ENCODE peak calls at places on chromosomes 1 and 21, in four cellular contexts. U is cardiac muscle cell, X is left lung, J is uterus. D is an unnamed sample. For H3K4me1, the result is how much of the 10 kb centered on the place peaks cover.

GRCh38 chr1:228399531-228400236 is 7.0 kb downstream of the TRIM11 start:
- DNase-seq in J (no peak), U (no peak), X (peak), D (peak)

GRCh38 chr1:156371553-156372264 is 2.7 kb downstream of the RHBG start:
- DNase-seq in X (no peak), J (peak), U (peak), D (peak)

GRCh38 chr1:99645699-99646531 is at the start of gene PALMD:
- DNase-seq in J (peak), X (peak), U (no peak), D (peak)

GRCh38 chr1:215526147-215526845 is 40.8 kb upstream of the KCTD3 start:
- DNase-seq in U (peak), J (no peak), X (no peak), D (no peak)

GRCh38 chr1:44637590-44638411 is 36.5 kb downstream of the TMEM53 start:
- DNase-seq in X (no peak), J (peak), U (no peak), D (no peak)

GRCh38 chr21:38228115-38228514 is 28.7 kb upstream of the KCNJ15 start:
- DNase-seq in U (no peak), J (no peak), X (no peak), D (no peak)

GRCh38 chr1:22127248-22127647 is 15.6 kb downstream of the WNT4 start:
- DNase-seq in U (no peak), X (peak), J (peak), D (no peak)

GRCh38 chr1:167881786-167882185 is 32.1 kb downstream of the ADCY10 start:
- DNase-seq in X (no peak), U (no peak), J (no peak), D (no peak)

GRCh38 chr1:47934243-47934805 is 62.9 kb downstream of the TRABD2B start:
- DNase-seq in U (peak), X (peak), J (peak), D (peak)

GRCh38 chr21:33586927-33587326 is 1.6 kb downstream of the DONSON start:
- DNase-seq in J (no peak), U (no peak), X (no peak), D (no peak)

GRCh38 chr21:45014747-45015468 is 59.5 kb upstream of the ADARB1 start:
- DNase-seq in U (no peak), J (peak), X (peak), D (peak)

GRCh38 chr1:31828926-31829690 is 13.3 kb upstream of the SPOCD1 start:
- DNase-seq in J (no peak), U (no peak), X (no peak), D (no peak)

DNA sequence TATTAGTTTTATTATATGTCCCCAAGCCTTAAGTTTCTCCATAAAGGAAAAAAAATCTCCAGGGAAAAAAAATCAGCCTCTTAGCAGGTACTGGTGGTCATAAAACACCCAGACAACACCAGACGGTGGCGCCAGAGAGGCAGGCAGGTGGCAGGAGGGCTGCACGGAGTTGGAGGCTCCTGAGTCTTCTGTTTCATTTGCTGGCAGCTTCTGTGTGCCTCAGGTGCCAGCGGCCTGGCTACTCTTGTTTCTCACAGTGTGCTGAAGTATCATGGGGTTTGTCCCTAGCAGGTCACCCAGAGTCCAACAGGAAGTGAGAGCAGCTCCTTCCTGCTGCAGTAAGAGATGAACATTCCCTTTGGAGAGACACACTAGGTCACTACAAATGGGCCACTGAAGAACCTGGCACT is 123.3 kb upstream of the GADD45A start:
- DNase-seq in X (peak), U (peak), J (peak), D (peak)
- H3K4me1 ChIP-seq in X (under half), U (under half), J (under half), D (under half)

DNA sequence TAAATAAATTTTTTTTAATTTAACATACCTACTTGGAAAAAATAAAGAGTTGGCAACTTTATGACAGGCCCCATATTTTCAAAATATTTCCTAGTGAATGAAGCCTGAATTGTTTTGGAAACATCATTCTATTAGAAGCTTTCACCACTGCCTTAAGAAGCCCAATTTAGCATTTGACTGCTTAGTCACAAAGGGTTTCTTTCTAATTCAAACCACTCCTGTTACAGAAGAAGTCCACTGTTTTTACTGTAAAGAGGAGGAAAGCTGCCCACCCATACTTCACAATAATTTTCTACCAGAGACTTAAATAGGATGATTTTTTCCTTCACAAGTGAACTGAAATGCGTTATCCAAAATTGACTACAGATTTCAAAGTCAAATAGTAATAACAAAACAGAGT is 534.6 kb upstream of the PTBP2 start:
- DNase-seq in X (no peak), J (no peak), U (no peak), D (no peak)
- H3K4me3 ChIP-seq in X (no peak), J (no peak), U (no peak), D (no peak)

GRCh38 chr1:41500781-41501518 is 16.5 kb upstream of the EDN2 start:
- DNase-seq in U (no peak), J (no peak), X (no peak), D (no peak)

GRCh38 chr1:41500378-41500777 is 15.9 kb upstream of the EDN2 start:
- DNase-seq in U (no peak), J (peak), X (peak), D (peak)

GRCh38 chr1:41499591-41499990 is 15.1 kb upstream of the EDN2 start:
- DNase-seq in J (no peak), U (no peak), X (no peak), D (no peak)

GRCh38 chr1:41502912-41503311 is 18.4 kb upstream of the EDN2 start:
- DNase-seq in X (peak), J (no peak), U (no peak), D (no peak)

DNA sequence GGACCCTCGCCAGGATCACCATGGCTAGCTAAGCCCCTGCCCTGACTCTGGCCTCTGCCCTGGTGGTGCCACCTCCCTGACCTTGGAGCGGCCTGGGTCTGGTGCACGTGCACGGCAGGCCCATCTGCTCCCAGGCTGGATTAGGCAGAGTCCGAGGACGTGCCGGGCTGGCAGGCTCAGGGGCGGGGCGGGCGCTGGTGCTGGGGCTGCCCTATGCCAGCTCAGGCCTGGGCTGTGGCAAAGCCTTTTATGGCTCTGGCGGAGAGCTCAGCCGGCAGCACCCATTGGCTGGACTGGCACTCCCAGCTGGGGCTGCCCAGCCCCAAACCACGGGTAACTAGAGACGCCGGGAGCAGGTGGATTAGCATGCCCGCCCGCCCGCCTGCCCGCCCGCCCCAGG is 17.1 kb upstream of the EDN2 start:
- DNase-seq in U (no peak), J (no peak), X (peak), D (no peak)
- H3K4me1 ChIP-seq in U (under half), J (under half), X (under half), D (under half)

GRCh38 chr1:179318501-179318900 is 24.9 kb downstream of the SOAT1 start:
- DNase-seq in X (no peak), J (no peak), U (no peak), D (no peak)

GRCh38 chr1:179321533-179322216 is 28.1 kb downstream of the SOAT1 start:
- DNase-seq in X (no peak), J (no peak), U (no peak), D (no peak)

GRCh38 chr1:179325836-179326235 is 32.2 kb downstream of the SOAT1 start:
- DNase-seq in X (no peak), U (no peak), J (no peak), D (no peak)

GRCh38 chr1:179326746-179327145 is 33.1 kb downstream of the SOAT1 start:
- DNase-seq in U (peak), J (no peak), X (no peak), D (no peak)

DNA sequence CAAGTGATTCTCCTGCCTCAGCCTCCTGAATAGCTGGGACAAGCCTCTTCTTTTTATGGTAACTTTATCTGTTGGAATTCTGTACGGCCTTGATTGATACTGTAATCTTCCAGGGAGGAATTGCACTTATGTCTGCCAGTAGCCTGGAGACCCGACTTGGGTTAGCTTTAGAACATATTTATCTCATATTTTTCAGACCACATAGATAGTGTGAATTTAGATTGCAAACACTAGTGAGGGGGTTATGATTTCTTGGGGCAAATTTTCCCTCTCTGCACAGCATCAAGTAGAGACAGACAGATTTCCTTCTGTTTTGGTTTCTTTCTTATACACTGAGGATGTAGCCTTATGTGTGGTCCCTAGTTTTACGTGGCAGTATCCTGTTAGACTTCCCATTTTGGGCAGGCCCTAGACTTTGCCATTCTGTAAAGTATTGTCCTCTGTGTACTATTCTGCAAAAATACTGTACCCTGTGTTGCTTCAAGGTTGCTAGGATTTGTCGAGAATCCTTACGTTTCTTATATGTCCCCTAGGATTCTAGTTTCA is 29.0 kb downstream of the SOAT1 start:
- DNase-seq in X (no peak), J (no peak), U (peak), D (no peak)
- H3K4me3 ChIP-seq in X (no peak), J (peak), U (no peak), D (no peak)

GRCh38 chr1:12163210-12163609 is 3.6 kb upstream of the TNFRSF1B start:
- DNase-seq in X (no peak), J (no peak), U (no peak), D (no peak)
- H3K4me1 ChIP-seq in X (half or more), J (under half), U (under half), D (under half)

GRCh38 chr1:180566048-180566447 is 7.3 kb downstream of the OVAAL start:
- DNase-seq in J (no peak), U (no peak), X (no peak), D (no peak)
- H3K4me3 ChIP-seq in J (no peak), U (no peak), X (no peak), D (no peak)

DNA sequence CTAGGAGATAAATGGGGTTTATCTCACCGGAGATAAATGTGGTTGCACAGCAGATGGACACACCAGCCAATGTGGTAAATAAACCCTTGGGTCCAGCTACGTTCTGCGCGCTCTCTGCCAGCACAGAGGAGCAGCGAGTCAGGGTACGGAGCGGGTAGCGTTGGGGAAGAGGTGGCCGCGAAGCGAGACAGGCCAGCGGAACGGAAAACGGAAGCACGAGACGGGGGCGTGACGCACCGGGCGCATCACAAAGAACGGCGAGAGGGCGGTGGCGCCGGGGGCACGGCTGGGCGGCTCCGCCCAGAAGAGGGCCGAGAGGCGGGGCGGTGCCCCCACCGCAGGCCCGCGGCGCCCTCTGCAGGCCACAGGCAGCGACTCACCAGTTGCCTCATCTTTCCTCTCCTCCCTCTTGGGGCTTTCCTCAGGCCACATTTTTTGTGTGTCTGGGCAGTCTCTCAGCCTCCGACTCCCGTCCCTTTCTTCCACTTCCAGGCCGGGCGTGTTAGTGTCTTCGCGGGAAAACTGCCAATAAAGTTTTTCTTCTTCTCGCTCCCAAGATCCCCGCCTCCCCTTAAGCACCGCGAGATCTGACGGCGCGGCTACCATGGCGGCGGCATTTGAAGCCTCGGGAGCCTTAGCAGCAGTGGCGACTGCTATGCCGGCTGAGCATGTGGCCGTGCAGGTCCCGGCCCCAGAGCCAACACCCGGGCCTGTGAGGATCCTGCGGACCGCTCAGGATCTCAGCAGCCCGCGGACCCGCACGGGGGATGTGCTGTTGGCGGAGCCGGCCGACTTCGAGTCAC is at the start of gene DDX20:
- DNase-seq in J (peak), U (peak), X (peak), D (peak)
- H3K4me1 ChIP-seq in J (under half), U (under half), X (under half), D (under half)

DNA sequence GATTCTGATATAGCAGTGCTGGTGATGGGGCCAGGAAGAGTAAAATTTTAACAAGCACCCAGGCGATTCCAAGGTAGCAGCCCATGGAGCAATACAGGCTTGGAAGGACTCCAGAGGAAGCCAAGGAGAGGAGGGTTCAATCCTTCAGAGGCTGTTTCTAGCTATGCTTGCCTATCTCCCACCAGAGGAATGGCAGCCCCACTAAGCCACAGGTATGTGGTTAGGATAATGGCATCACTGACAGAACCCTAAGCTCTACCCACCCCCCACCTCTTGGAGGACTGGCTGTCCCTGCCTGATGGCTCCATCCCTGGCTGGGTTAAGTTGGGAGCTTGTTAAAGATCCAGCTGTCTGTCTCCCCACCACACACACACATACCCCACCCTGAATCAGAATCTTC is 19.3 kb upstream of the PTAFR start:
- DNase-seq in U (peak), J (no peak), X (no peak), D (peak)
- H3K4me3 ChIP-seq in U (no peak), J (no peak), X (no peak), D (no peak)